ENCODE peak calls at places on chromosomes 12 and 14, in six cellular contexts. H is fibroblast of the aortic adventitia; V is stimulated activated CD8-positive, alpha-beta memory T cell treated with anti-CD3 and anti-CD28 coated beads, Interleukin-4, amount 100 ng/mL, for 1 hour; G is right cardiac atrium; M is stimulated activated CD4-positive, alpha-beta T cell treated with anti-CD3 and anti-CD28 coated beads, Interleukin-1b, Interleukin-23, amount 100 ng/mL, for 1 hour; Z is H7. R is an unnamed sample.

GRCh38 chr12:32217354-32218310 is 111.0 kb downstream of the BICD1 start:
- DNase-seq in G (no peak), H (peak; percentile 72), Z (no peak), M (no peak), V (no peak), R (no peak)

GRCh38 chr12:100512692-100513091 is 39.0 kb downstream of the NR1H4 start:
- DNase-seq in H (no peak), V (no peak), G (no peak), Z (no peak), M (no peak), R (no peak)

GRCh38 chr12:52496054-52496453 is 3.0 kb upstream of the KRT6A start:
- DNase-seq in Z (peak; percentile 12), H (no peak), M (no peak), G (no peak), V (no peak), R (no peak)

GRCh38 chr14:69335421-69335820 is 62.7 kb downstream of the ERH start:
- DNase-seq in M (no peak), H (peak; percentile 27), Z (no peak), V (no peak), G (no peak), R (no peak)

GRCh38 chr12:112422531-112422930 is 3.8 kb downstream of the PTPN11 start:
- DNase-seq in Z (no peak), V (no peak), H (peak; percentile 21), M (no peak), G (no peak), R (no peak)

GRCh38 chr12:116719661-116720060 is 18.2 kb downstream of the SPRING1 start:
- DNase-seq in H (no peak), Z (no peak), V (no peak), M (no peak), G (no peak), R (no peak)

GRCh38 chr12:118982308-118982707 is 967 bp downstream of the SRRM4 start:
- DNase-seq in Z (no peak), H (no peak), G (no peak), V (no peak), M (no peak), R (peak; percentile 20)

GRCh38 chr12:120224304-120225199 is 23.6 kb upstream of the RPLP0 start:
- DNase-seq in V (no peak), G (peak; percentile 84), Z (peak; percentile 67), H (peak; percentile 41), M (no peak), R (no peak)

GRCh38 chr14:92993302-92993701 is 70.4 kb downstream of the CHGA start:
- DNase-seq in V (no peak), Z (no peak), H (no peak), G (peak; percentile 80), M (no peak), R (no peak)

GRCh38 chr12:47837190-47838171 is 17.8 kb upstream of the HDAC7 start:
- DNase-seq in G (peak; percentile 84), H (peak; percentile 86), V (peak; percentile 56), Z (peak; percentile 85), M (no peak), R (peak; percentile 50)

GRCh38 chr14:104866451-104867370 is 1.6 kb downstream of the CEP170B start:
- DNase-seq in H (no peak), G (peak; percentile 37), M (no peak), Z (no peak), V (no peak), R (no peak)

GRCh38 chr12:20421338-20421890 is 53.1 kb downstream of the PDE3A start:
- DNase-seq in H (no peak), V (no peak), Z (no peak), M (no peak), G (peak; percentile 36), R (no peak)

GRCh38 chr12:92495108-92495507 is 207.7 kb upstream of the PLEKHG7 start:
- DNase-seq in M (no peak), G (no peak), V (no peak), H (no peak), Z (no peak), R (no peak)

GRCh38 chr14:68941820-68942219 is 37.3 kb downstream of the ACTN1 start:
- DNase-seq in H (peak; percentile 56), V (no peak), G (peak; percentile 71), M (no peak), Z (peak; percentile 86), R (no peak)

GRCh38 chr12:89621511-89621910 is 87.1 kb downstream of the ATP2B1 start:
- DNase-seq in H (peak; percentile 37), V (no peak), Z (no peak), M (no peak), G (no peak), R (no peak)

GRCh38 chr12:39161686-39162085 is 256.3 kb upstream of the CPNE8 start:
- DNase-seq in H (no peak), M (no peak), V (no peak), Z (no peak), G (no peak), R (no peak)

GRCh38 chr12:93050026-93050747 is 121.1 kb upstream of the EEA1 start:
- DNase-seq in M (no peak), G (no peak), Z (no peak), V (no peak), H (peak; percentile 60), R (no peak)

GRCh38 chr12:132162508-132163031 is 18.3 kb downstream of the NOC4L start:
- DNase-seq in V (no peak), M (no peak), G (peak; percentile 80), H (peak; percentile 76), Z (no peak), R (no peak)

GRCh38 chr12:77062846-77063461 is 2.4 kb downstream of the E2F7 start:
- DNase-seq in Z (no peak), M (no peak), V (no peak), H (peak; percentile 76), G (peak; percentile 43), R (no peak)

GRCh38 chr12:89856431-89856830 is 147.8 kb upstream of the ATP2B1 start:
- DNase-seq in H (peak; percentile 95), G (no peak), M (no peak), Z (no peak), V (no peak), R (no peak)

GRCh38 chr12:69284131-69284530 is 44.8 kb downstream of the CPSF6 start:
- DNase-seq in H (peak; percentile 67), V (no peak), M (no peak), Z (peak; percentile 47), G (peak; percentile 94), R (peak; percentile 8)

GRCh38 chr14:70709726-70710382 is 68.1 kb downstream of the TTC9 start:
- DNase-seq in H (no peak), V (no peak), Z (no peak), G (no peak), M (no peak), R (no peak)

GRCh38 chr14:75247286-75247922 is 31.2 kb upstream of the FOS start:
- DNase-seq in G (no peak), Z (no peak), V (peak; percentile 34), M (no peak), H (no peak), R (no peak)

GRCh38 chr12:42921741-42922511 is 332.4 kb upstream of the PRICKLE1 start:
- DNase-seq in H (no peak), V (no peak), Z (no peak), M (no peak), G (no peak), R (no peak)

GRCh38 chr12:60475825-60476224 is 880.0 kb downstream of the SLC16A7 start:
- DNase-seq in V (no peak), H (no peak), G (no peak), M (no peak), Z (peak; percentile 0), R (no peak)

GRCh38 chr14:100317897-100318808 is 5.0 kb upstream of the SLC25A47 start:
- DNase-seq in M (peak; percentile 24), G (peak; percentile 94), Z (peak; percentile 96), H (peak; percentile 60), V (peak; percentile 54), R (no peak)

R was measured in caudate nucleus.